ENCODE peak calls at places on chromosomes 4 and X, in ten cellular contexts. B is left cardiac atrium; N is RCC 7860; D is HTR-8/SVneo; J is GM04504; R is MM.1S; Q is breast epithelium; E is activated CD8-positive, alpha-beta memory T cell treated with anti-CD3 and anti-CD28 coated beads, Interleukin-2, amount 50 U/mL, for 48 hours; P is stimulated activated CD4-positive, alpha-beta T cell treated with anti-CD3 and anti-CD28 coated beads, Interleukin-4, amount 100 ng/mL, for 1 hour; A is aorta. M is an unnamed sample.

GRCh38 chrX:150223176-150224015 is 139.7 kb upstream of the MAMLD1 start:
- DNase-seq in B (no peak), N (no peak), J (no peak), R (no peak), P (no peak), D (no peak), E (no peak), A (no peak), Q (no peak), M (no peak)

GRCh38 chr4:159506801-159507517 is 404.1 kb downstream of the RAPGEF2 start:
- DNase-seq in E (no peak), A (no peak), J (no peak), D (no peak), N (no peak), R (no peak), B (no peak), Q (no peak), P (no peak), M (no peak)

GRCh38 chr4:78653655-78654054 is 102.1 kb downstream of the ANXA3 start:
- DNase-seq in Q (no peak), D (no peak), E (no peak), N (no peak), P (no peak), A (no peak), B (no peak), R (no peak), J (no peak), M (peak; percentile 53)

GRCh38 chr4:121951570-121952110 is at the start of gene TRPC3:
- DNase-seq in P (peak; percentile 45), R (no peak), A (peak; percentile 81), N (no peak), E (peak; percentile 72), J (no peak), D (peak; percentile 32), B (peak; percentile 42), Q (no peak), M (no peak)

GRCh38 chrX:153827016-153827415 is 3.3 kb downstream of the PDZD4 start:
- DNase-seq in E (no peak), J (no peak), A (no peak), P (no peak), Q (no peak), R (no peak), N (no peak), D (no peak), B (no peak), M (no peak)

GRCh38 chrX:131843996-131844395 is 179.1 kb upstream of the STK26 start:
- DNase-seq in P (no peak), N (no peak), D (no peak), A (no peak), J (no peak), R (no peak), Q (no peak), B (no peak), E (no peak), M (no peak)

GRCh38 chr4:24644983-24645764 is 60.8 kb upstream of the DHX15 start:
- DNase-seq in N (no peak), A (no peak), R (no peak), E (no peak), B (no peak), D (no peak), P (no peak), J (no peak), Q (no peak), M (no peak)

GRCh38 chr4:110033994-110034393 is 121.3 kb downstream of the EGF start:
- DNase-seq in J (no peak), N (no peak), B (no peak), E (no peak), A (no peak), D (no peak), R (peak; percentile 31), Q (no peak), P (no peak), M (no peak)

GRCh38 chr4:86848136-86848535 is 1.0 kb downstream of the SLC10A6 start:
- DNase-seq in A (no peak), D (no peak), P (no peak), N (no peak), Q (no peak), B (no peak), E (no peak), R (no peak), J (no peak), M (no peak)

GRCh38 chr4:16011173-16011572 is 48.2 kb upstream of the FGFBP2 start:
- DNase-seq in N (no peak), B (no peak), A (no peak), D (no peak), R (no peak), E (no peak), J (no peak), P (no peak), Q (no peak), M (no peak)

GRCh38 chr4:145840162-145840768 is 98.4 kb downstream of the ZNF827 start:
- DNase-seq in D (peak; percentile 18), B (no peak), J (no peak), A (no peak), Q (no peak), N (peak; percentile 43), E (no peak), P (no peak), R (peak; percentile 78), M (peak; percentile 58)

GRCh38 chr4:161496-162284 is 37.4 kb downstream of the ZNF718 start:
- DNase-seq in P (no peak), Q (no peak), B (no peak), E (no peak), N (no peak), R (no peak), J (no peak), A (no peak), D (no peak), M (no peak)

GRCh38 chrX:139112432-139112831 is 400.9 kb upstream of the FGF13 start:
- DNase-seq in B (no peak), J (peak; percentile 28), P (no peak), A (no peak), D (no peak), Q (no peak), E (no peak), N (no peak), R (no peak), M (peak; percentile 39)

GRCh38 chr4:144579411-144580020 is 66.4 kb upstream of the HHIP start:
- DNase-seq in N (peak; percentile 60), E (no peak), B (no peak), J (peak; percentile 6), P (no peak), D (peak; percentile 23), R (no peak), A (no peak), Q (no peak), M (peak; percentile 81)

GRCh38 chr4:122218762-122219161 is 66.6 kb downstream of the BLTP1 start:
- DNase-seq in A (no peak), N (no peak), Q (no peak), R (no peak), J (no peak), P (no peak), E (no peak), D (peak; percentile 7), B (no peak), M (no peak)

GRCh38 chr4:15586046-15586445 is 69.1 kb downstream of the FBXL5 start:
- DNase-seq in B (no peak), E (no peak), N (no peak), Q (no peak), A (no peak), D (no peak), J (no peak), P (no peak), R (no peak), M (no peak)

GRCh38 chr4:150769235-150769634 is 187.3 kb downstream of the MAB21L2 start:
- DNase-seq in D (peak; percentile 33), A (no peak), J (peak; percentile 42), E (no peak), N (peak; percentile 65), Q (no peak), R (no peak), P (no peak), B (no peak), M (peak; percentile 33)

GRCh38 chr4:8323947-8324555 is 54.5 kb downstream of the HTRA3 start:
- DNase-seq in A (peak; percentile 47), B (no peak), E (peak; percentile 7), Q (peak; percentile 42), J (no peak), N (no peak), P (no peak), D (no peak), R (no peak), M (no peak)

GRCh38 chr4:145544998-145545397 is 63.3 kb downstream of the SMAD1 start:
- DNase-seq in N (no peak), R (no peak), J (no peak), A (no peak), B (no peak), Q (no peak), E (no peak), P (no peak), D (no peak), M (peak; percentile 62)

GRCh38 chr4:139524062-139524631 is 31.9 kb downstream of the SETD7 start:
- DNase-seq in D (no peak), E (no peak), R (no peak), Q (no peak), A (no peak), P (no peak), N (no peak), J (no peak), B (no peak), M (no peak)

GRCh38 chrX:100948557-100948956 is 19.8 kb upstream of the XKRX start:
- DNase-seq in Q (no peak), P (no peak), D (no peak), J (no peak), R (no peak), E (no peak), B (no peak), N (no peak), A (no peak), M (no peak)

GRCh38 chr4:142406051-142406549 is 440.0 kb downstream of the INPP4B start:
- DNase-seq in J (no peak), Q (no peak), R (peak; percentile 45), N (no peak), A (no peak), B (no peak), D (peak; percentile 35), P (no peak), E (no peak), M (no peak)

GRCh38 chrX:140157143-140157542 is 191.8 kb upstream of the CXorf66 start:
- DNase-seq in J (no peak), P (no peak), Q (no peak), R (no peak), E (no peak), A (no peak), D (no peak), B (no peak), N (no peak), M (no peak)

GRCh38 chr4:7327341-7327885 is 107.3 kb downstream of the PSAPL1 start:
- DNase-seq in A (peak; percentile 40), E (no peak), N (no peak), P (no peak), Q (no peak), J (no peak), D (no peak), B (no peak), R (no peak), M (no peak)

GRCh38 chr4:68576272-68577100 is at the start of gene UGT2B17:
- DNase-seq in B (no peak), R (peak; percentile 64), Q (no peak), J (no peak), P (no peak), A (no peak), N (no peak), E (no peak), D (no peak), M (no peak)

GRCh38 chr4:169124661-169125060 is 114.6 kb upstream of the CBR4 start:
- DNase-seq in D (no peak), E (no peak), B (no peak), N (no peak), R (no peak), Q (no peak), P (no peak), A (no peak), J (no peak), M (no peak)

GRCh38 chr4:165505991-165506779 is 127.4 kb downstream of the CPE start:
- DNase-seq in E (no peak), P (no peak), Q (no peak), N (no peak), R (no peak), B (no peak), J (peak; percentile 23), D (no peak), A (no peak), M (no peak)

GRCh38 chr4:145482209-145483021 is 762 bp downstream of the SMAD1 start:
- DNase-seq in P (peak; percentile 75), Q (peak; percentile 57), D (peak; percentile 41), A (peak; percentile 79), B (peak; percentile 55), E (peak; percentile 85), J (peak; percentile 37), N (peak; percentile 28), R (peak; percentile 53), M (no peak)

M was measured in dermis microvascular lymphatic vessel endothelial cell.